ENCODE peak calls at places on chromosomes 16 and 17, in four cellular contexts. U is heart left ventricle, T is HCT116, C is gastrocnemius medialis. E is an unnamed sample. For H3K36me3, the result is how much of the 10 kb centered on the place peaks cover.

GRCh38 chr17:64698725-64699124 is 36.6 kb upstream of the SMURF2 start:
- DNase-seq in U (no peak), C (no peak), T (no peak), E (no peak)

GRCh38 chr16:19114359-19115147 is 789 bp downstream of the ITPRIPL2 start:
- DNase-seq in U (peak), T (no peak), C (peak), E (peak)

GRCh38 chr17:3590768-3591167 is 18.4 kb downstream of the TRPV1 start:
- DNase-seq in C (no peak), T (no peak), U (no peak), E (no peak)

GRCh38 chr17:69466905-69467630 is 52.6 kb downstream of the MAP2K6 start:
- DNase-seq in U (no peak), T (no peak), C (no peak), E (peak)

GRCh38 chr16:50771366-50771765 is 29.5 kb downstream of the CYLD start:
- DNase-seq in U (no peak), C (no peak), T (no peak), E (peak)

GRCh38 chr17:51869387-51869786 is 289.1 kb downstream of the CA10 start:
- DNase-seq in U (no peak), C (no peak), T (no peak), E (peak)

GRCh38 chr17:2024572-2025219 is 438 bp downstream of the RTN4RL1 start:
- DNase-seq in T (no peak), U (no peak), C (no peak), E (no peak)

GRCh38 chr17:18235743-18236256 is 10.4 kb downstream of the LLGL1 start:
- DNase-seq in U (no peak), T (no peak), C (no peak), E (peak)

GRCh38 chr17:72383053-72383847 is 262.4 kb downstream of the SOX9 start:
- DNase-seq in C (no peak), U (peak), T (no peak), E (no peak)

GRCh38 chr17:78993241-78993956 is 13.7 kb upstream of the LGALS3BP start:
- DNase-seq in T (no peak), U (no peak), C (peak), E (peak)

GRCh38 chr16:695355-696089 is 5.3 kb upstream of the WDR24 start:
- DNase-seq in T (no peak), U (no peak), C (no peak), E (peak)
- H3K4me3 ChIP-seq in T (peak), U (peak), C (peak), E (peak)

GRCh38 chr16:56609463-56609921 is 1.1 kb downstream of the MT2A start:
- DNase-seq in C (peak), T (peak), U (peak), E (peak)

GRCh38 chr16:56608876-56609462 is 585 bp downstream of the MT2A start:
- DNase-seq in U (no peak), T (no peak), C (peak), E (peak)

GRCh38 chr16:56606688-56607618 is 1.4 kb upstream of the MT2A start:
- DNase-seq in C (peak), T (peak), U (peak), E (peak)

GRCh38 chr16:56607675-56608042 is 725 bp upstream of the MT2A start:
- DNase-seq in T (no peak), U (no peak), C (no peak), E (no peak)

DNA sequence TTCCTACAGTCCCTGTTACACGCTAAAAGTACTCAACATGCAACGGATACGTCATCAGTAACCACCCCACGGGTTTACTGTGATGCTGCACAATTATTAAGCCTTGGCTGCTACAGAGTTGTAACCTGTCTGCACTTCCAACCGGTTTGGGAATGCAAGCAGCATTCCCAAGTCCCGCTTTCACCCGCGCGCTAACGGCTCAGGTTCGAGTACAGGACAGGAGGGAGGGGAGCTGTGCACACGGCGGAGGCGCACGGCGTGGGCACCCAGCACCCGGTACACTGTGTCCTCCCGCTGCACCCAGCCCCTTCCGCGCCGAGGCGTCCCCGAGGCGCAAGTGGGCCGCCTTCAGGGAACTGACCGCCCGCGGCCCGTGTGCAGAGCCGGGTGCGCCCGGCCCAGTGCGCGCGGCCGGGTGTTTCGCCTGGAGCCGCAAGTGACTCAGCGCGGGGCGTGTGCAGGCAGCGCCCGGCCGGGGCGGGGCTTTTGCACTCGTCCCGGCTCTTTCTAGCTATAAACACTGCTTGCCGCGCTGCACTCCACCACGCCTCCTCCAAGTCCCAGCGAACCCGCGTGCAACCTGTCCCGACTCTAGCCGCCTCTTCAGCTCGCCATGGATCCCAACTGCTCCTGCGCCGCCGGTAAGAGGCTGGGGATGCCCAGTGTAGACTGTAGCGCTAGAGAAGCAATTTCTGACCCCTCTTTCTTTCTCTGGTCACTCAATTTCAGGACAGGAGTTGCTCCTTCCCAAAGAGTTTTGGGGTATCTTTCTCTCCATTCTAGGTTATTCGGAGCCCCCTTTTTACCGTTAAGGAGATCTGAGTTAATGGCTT is at the start of gene MT2A:
- DNase-seq in C (peak), U (peak), T (peak), E (peak)
- TF ChIP-seq CTCF in C (no peak), U (no peak), T (no peak), E (no peak)

GRCh38 chr16:11696266-11697012 is 28.2 kb downstream of the SNN start:
- DNase-seq in T (no peak), U (no peak), C (no peak), E (no peak)
- H3K36me3 ChIP-seq in T (under half), U (half or more), C (half or more), E (under half)

DNA sequence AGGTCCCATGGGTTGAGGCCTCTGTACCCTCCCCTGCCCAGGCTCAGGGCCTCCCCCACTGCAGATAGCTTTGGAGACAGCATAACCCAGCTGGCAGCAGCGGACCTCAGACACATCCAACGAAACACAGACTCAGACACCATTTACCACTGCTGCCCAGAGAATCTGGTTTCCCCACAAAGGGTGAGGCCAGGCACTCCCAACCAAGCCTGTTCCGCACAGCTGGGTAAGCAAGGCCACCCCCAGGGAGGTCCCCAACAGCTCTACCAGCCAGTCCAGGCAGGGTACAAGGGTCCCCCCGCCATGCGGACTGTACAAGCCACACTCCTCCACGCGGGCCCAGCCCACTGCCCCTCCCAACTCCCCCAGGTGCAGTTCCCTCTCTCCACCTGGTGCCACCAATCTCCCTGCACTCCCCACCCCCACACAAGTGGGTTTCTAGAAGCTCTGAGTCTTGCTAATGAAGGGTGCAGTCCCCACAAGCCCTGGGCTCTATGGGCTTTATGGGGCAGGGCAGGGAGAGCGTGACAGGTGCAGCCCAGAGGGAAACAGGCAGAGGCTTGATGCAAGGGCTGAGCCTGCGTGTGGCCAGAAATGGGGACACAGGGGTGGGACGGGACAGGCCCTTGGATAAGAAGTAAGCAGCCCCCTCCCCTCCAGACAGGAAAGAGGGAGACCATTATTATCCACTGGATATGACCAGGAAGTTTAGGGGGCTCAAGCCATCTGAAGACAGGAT is 8.8 kb downstream of the RHBDF2 start:
- DNase-seq in U (no peak), T (no peak), C (no peak), E (no peak)
- H3K4me3 ChIP-seq in U (peak), T (no peak), C (no peak), E (no peak)

GRCh38 chr17:73720187-73720834 is 76.1 kb upstream of the SDK2 start:
- DNase-seq in C (no peak), T (no peak), U (no peak), E (no peak)

GRCh38 chr17:73719588-73720071 is 75.4 kb upstream of the SDK2 start:
- DNase-seq in T (no peak), C (no peak), U (peak), E (no peak)

GRCh38 chr17:73717690-73718089 is 73.4 kb upstream of the SDK2 start:
- DNase-seq in C (no peak), T (no peak), U (no peak), E (no peak)

GRCh38 chr17:73718912-73719311 is 74.7 kb upstream of the SDK2 start:
- DNase-seq in U (no peak), C (no peak), T (no peak), E (no peak)

GRCh38 chr17:73718362-73718761 is 74.1 kb upstream of the SDK2 start:
- DNase-seq in T (no peak), U (no peak), C (no peak), E (no peak)
- TF ChIP-seq CTCF in T (no peak), U (no peak), C (no peak), E (no peak)

GRCh38 chr17:75810216-75810615 is 25.6 kb downstream of the UNK start:
- DNase-seq in T (no peak), C (peak), U (no peak), E (no peak)

GRCh38 chr17:75813081-75814020 is 28.7 kb downstream of the UNK start:
- DNase-seq in C (no peak), U (no peak), T (no peak), E (no peak)

GRCh38 chr17:75811174-75811573 is 26.6 kb downstream of the UNK start:
- DNase-seq in T (no peak), C (no peak), U (no peak), E (no peak)

GRCh38 chr17:75814021-75814395 is 29.4 kb downstream of the UNK start:
- DNase-seq in C (no peak), U (no peak), T (no peak), E (no peak)

GRCh38 chr17:75812096-75813001 is 27.7 kb downstream of the UNK start:
- DNase-seq in C (no peak), U (no peak), T (no peak), E (no peak)
- H3K36me3 ChIP-seq in C (half or more), U (half or more), T (under half), E (under half)

GRCh38 chr16:30525844-30526136 is 576 bp downstream of the ZNF768 start:
- DNase-seq in T (no peak), C (no peak), U (no peak), E (no peak)
- H3K4me3 ChIP-seq in T (peak), C (peak), U (peak), E (peak)

DNA sequence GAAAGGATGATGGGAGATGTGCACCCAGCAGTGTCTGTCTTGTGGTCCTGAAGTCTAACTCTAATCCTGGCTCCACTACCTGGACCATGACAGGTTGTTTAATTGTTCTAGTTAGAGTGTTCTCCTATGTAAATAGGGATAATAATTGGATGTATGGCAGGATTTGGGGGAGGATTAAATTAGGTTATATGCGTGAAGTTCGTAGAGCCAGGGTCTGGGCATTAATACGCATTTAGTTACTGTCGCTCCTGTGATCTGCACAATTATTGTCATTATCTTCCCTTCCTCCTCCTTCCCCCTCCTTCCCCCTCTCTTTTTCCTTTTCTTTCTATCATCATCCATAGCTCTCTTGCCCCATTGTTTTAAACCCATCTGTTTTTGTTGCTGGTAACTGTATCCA is 210.3 kb downstream of the WWOX start:
- DNase-seq in C (no peak), T (no peak), U (no peak), E (no peak)
- TF ChIP-seq CTCF in C (no peak), T (no peak), U (no peak), E (no peak)

DNA sequence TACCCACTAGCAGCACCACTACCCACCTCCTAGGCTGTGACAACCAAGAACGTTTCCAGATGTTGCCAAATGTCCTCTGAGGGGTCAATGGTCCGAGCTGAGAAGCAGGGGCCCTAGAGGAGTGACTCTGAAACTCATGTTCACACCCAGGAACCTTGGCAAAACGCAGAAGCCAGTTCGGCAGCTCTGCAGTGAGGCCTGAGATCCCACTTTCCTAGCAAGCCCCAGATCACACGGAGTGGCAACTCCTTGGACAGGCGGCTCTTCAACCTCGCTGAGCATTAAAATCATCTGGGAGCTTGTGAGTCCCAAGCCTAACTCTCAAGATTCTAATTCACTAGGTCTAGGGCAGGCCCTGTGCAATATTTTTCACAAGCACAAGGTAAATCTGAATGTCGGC is 17.3 kb downstream of the ELAC2 start:
- DNase-seq in T (no peak), C (no peak), U (no peak), E (no peak)
- H3K36me3 ChIP-seq in T (half or more), C (half or more), U (half or more), E (half or more)